ENCODE peak calls at places on chromosomes 4 and X, in eight cellular contexts. C, P, D, B, O, F, W and T are unnamed samples.
A peak's percentile ranks its signal among the peaks of the same experiment; 100 is the strongest.

GRCh38 chr4:137421796-137422195 is 110.5 kb downstream of the PCDH18 start:
- DNase-seq in D (peak; percentile 18), O (no peak), B (no peak), P (no peak), C (no peak), F (peak; percentile 64), W (no peak), T (no peak)

GRCh38 chrX:14896273-14896672 is 23.1 kb downstream of the MOSPD2 start:
- DNase-seq in B (no peak), D (no peak), P (no peak), O (no peak), C (no peak), F (no peak), W (no peak), T (no peak)

GRCh38 chr4:27514711-27515110 is 654.1 kb downstream of the STIM2 start:
- DNase-seq in B (no peak), P (no peak), D (no peak), F (no peak), O (no peak), W (no peak), C (no peak), T (no peak)

GRCh38 chr4:76930721-76931481 is 18.7 kb upstream of the SEPTIN11 start:
- DNase-seq in B (no peak), W (no peak), F (no peak), O (no peak), D (no peak), P (no peak), C (no peak), T (no peak)

GRCh38 chrX:24264383-24264782 is 49.5 kb downstream of the SUPT20HL2 start:
- DNase-seq in B (no peak), D (no peak), P (no peak), W (no peak), O (no peak), F (peak; percentile 7), C (no peak), T (no peak)

GRCh38 chr4:46793036-46793435 is 116.0 kb downstream of the COX7B2 start:
- DNase-seq in D (no peak), F (no peak), O (no peak), C (no peak), B (no peak), W (no peak), P (no peak), T (no peak)

GRCh38 chr4:91812319-91812718 is 491.4 kb upstream of the GRID2 start:
- DNase-seq in O (no peak), P (no peak), W (no peak), C (no peak), F (no peak), D (no peak), B (no peak), T (no peak)

GRCh38 chrX:139204903-139205667 is 325.5 kb upstream of the F9 start:
- DNase-seq in P (no peak), D (peak; percentile 1), O (no peak), W (peak; percentile 20), B (no peak), F (no peak), C (no peak), T (no peak)

GRCh38 chr4:6322761-6323566 is 53.3 kb downstream of the WFS1 start:
- DNase-seq in F (no peak), P (no peak), C (no peak), O (no peak), W (no peak), B (no peak), D (no peak), T (no peak)

GRCh38 chrX:2967998-2968909 is 38.1 kb upstream of the ARSH start:
- DNase-seq in B (no peak), F (peak; percentile 55), O (no peak), P (no peak), C (peak; percentile 11), W (no peak), D (peak; percentile 77), T (peak; percentile 22)
- H3K4me3 ChIP-seq in B (no peak overlapping the region), F (peak overlapping the region; percentile 13), O (no peak overlapping the region), P (no peak overlapping the region), C (no peak overlapping the region), W (peak overlapping the region; percentile 19), D (peak overlapping the region; percentile 76), T (peak overlapping the region; percentile 23)

GRCh38 chrX:68827848-68828562 is 816 bp upstream of the EFNB1 start:
- DNase-seq in O (peak; percentile 87), F (peak; percentile 79), P (peak; percentile 81), D (peak; percentile 85), W (peak; percentile 80), B (peak; percentile 76), C (peak; percentile 81), T (peak; percentile 82)
- H3K4me3 ChIP-seq in O (peak overlapping the region; percentile 4), F (peak overlapping the region; percentile 22), P (peak overlapping the region; percentile 77), D (peak overlapping the region; percentile 70), W (peak overlapping the region; percentile 74), B (peak overlapping the region; percentile 80), C (peak overlapping the region; percentile 83), T (peak overlapping the region; percentile 71)

GRCh38 chrX:17592117-17592516 is 145.2 kb upstream of the SCML1 start:
- DNase-seq in O (no peak), P (no peak), W (no peak), C (no peak), F (peak; percentile 53), D (peak; percentile 38), B (no peak), T (no peak)

GRCh38 chrX:17588303-17588702 is 149.0 kb upstream of the SCML1 start:
- DNase-seq in O (no peak), W (no peak), D (no peak), P (no peak), C (no peak), F (no peak), B (no peak), T (no peak)

GRCh38 chrX:17587352-17587751 is 149.9 kb upstream of the SCML1 start:
- DNase-seq in W (no peak), O (no peak), P (no peak), C (no peak), F (no peak), B (no peak), D (no peak), T (no peak)

GRCh38 chrX:17591741-17592110 is 145.6 kb upstream of the SCML1 start:
- DNase-seq in B (no peak), W (peak; percentile 22), P (no peak), C (no peak), F (peak; percentile 72), D (peak; percentile 73), O (no peak), T (no peak)

DNA sequence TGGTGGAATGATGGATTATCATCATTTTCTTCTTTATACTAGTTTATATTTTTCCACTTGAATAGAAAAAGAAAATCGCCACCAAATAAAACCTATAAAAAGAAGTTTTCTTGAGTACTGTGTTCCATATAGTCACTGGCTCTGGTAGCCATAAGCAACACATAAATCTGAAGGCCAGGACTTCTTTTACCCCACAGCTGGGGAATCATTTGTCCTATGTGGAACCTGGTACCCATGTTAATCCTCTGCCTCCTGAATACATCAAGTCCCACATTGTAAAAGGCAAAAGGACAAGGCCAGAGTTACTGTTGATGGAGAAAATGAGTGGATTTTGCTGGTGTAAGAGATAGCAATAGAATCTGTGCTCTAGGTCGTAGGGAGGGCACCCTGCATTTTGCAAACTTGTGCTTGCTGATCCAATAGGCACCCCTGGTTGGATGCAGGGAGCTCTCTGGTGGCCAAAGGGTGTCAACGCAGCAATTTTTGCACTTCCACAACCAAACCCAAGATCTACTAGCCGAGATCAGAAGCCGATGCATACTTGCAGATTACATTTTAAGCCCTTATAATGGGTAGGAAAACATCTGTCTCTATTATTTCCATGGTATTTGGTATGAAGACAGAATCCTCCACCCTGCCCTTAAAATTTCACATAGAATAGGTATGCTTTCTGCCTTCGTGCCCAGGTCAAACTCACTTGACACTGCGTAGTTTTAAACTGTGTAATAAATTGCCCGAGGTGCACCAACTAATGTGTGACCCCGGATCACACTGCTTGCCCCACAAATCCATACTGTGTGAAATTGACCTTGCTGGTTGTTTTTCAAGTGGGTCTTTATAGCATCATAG is 146.2 kb upstream of the SCML1 start:
- DNase-seq in P (peak; percentile 15), W (peak; percentile 69), O (peak; percentile 65), F (peak; percentile 80), D (peak; percentile 87), C (peak; percentile 50), B (no peak), T (peak; percentile 38)
- H3K4me3 ChIP-seq in P (no peak overlapping the region), W (peak overlapping the region; percentile 32), O (no peak overlapping the region), F (peak overlapping the region; percentile 27), D (peak overlapping the region; percentile 60), C (peak overlapping the region; percentile 3), B (no peak overlapping the region), T (no peak overlapping the region)

DNA sequence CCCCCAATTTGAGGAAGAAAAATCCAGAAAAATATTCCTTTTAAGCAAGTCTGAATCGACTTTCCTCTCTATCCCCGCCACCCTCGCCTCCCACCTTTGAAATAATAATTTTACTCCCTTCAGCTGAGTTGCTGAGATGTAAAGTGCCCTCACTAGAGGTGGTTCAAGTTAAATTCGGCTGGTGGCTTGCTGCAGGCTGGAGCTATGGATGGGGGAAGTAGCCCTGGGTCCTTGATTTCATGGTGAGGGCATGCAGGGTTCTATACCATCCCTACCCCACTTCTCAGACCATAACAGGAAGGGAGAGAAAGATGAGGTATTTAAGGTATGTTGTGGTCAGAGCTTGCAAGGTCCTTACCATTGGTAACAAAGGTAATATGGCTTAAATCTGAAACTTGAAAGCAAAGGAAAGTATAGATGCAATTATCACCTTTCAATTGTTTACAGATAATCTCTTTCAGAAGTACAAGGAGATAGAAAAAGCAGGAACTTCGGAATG is 440.0 kb downstream of the INPP4B start:
- DNase-seq in D (peak; percentile 46), O (no peak), F (no peak), P (no peak), B (no peak), C (no peak), W (no peak), T (no peak)
- H3K4me3 ChIP-seq in D (peak overlapping the region; percentile 84), O (no peak overlapping the region), F (no peak overlapping the region), P (no peak overlapping the region), B (no peak overlapping the region), C (no peak overlapping the region), W (peak overlapping the region; percentile 55), T (no peak overlapping the region)

DNA sequence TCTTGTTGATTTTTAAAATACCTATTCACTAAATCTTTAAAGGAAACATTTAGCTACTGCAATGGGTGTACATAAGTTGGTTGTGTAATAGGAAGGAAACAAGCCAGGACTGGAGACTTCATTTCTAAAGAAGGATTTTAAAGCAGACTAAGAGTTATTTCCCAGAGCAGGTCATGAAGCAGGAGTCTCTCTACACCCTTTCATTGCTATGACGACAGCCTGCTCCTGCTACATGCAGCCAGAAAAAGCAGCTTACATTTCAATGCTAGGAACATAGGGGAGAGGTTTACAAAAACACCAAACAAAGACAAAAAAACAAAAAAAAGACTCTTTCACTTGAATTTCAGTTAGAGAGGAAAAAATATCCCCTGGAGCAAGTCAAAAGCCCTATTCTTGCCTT is 3.5 kb downstream of the SPARCL1 start:
- DNase-seq in W (no peak), F (peak; percentile 67), B (no peak), O (peak; percentile 43), P (no peak), D (peak; percentile 46), C (no peak), T (no peak)
- H3K4me3 ChIP-seq in W (peak overlapping the region; percentile 58), F (no peak overlapping the region), B (no peak overlapping the region), O (peak overlapping the region; percentile 51), P (no peak overlapping the region), D (no peak overlapping the region), C (peak overlapping the region; percentile 55), T (peak overlapping the region; percentile 61)

DNA sequence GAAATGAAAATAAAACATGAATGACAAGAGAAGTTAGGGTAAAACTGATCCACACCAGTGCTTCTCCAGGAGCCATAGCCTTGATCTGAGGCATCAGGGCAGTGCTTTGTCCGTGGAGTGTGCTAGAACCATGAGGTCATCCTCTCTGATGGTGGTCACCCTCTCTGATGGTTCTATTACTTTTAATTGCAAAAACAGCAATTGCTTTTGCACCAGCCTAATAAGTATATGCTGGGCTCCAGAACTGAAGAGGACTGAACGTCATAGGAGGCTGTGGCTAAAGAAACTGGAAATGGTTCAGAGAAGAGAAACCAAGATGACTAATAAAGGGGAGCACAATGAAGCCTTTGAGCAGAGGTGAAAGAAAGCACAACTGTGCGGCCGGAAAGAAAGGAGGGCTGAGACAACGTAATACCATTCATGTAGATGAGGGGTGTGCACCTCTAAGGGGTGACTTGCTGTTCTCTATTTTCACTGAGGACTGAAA is 17.0 kb upstream of the TMEM154 start:
- DNase-seq in C (no peak), B (peak; percentile 71), P (no peak), D (peak; percentile 8), F (peak; percentile 62), W (no peak), O (no peak), T (peak; percentile 30)
- H3K4me3 ChIP-seq in C (no peak overlapping the region), B (no peak overlapping the region), P (no peak overlapping the region), D (no peak overlapping the region), F (no peak overlapping the region), W (no peak overlapping the region), O (no peak overlapping the region), T (peak overlapping the region; percentile 13)